ENCODE peak calls at places on chromosomes 16 and 17, in eight cellular contexts. One of them, this sample, is unnamed. For H3K4me1, the result is how much of the 10 kb centered on the place peaks cover.

GRCh38 chr17:77842148-77842905 is 116.2 kb upstream of the TNRC6C start:
- DNase-seq in esophagus muscularis mucosa: no peak
- DNase-seq in A549: no peak
- DNase-seq in body of pancreas: no peak
- DNase-seq in ovary: no peak
- DNase-seq in GM12878: no peak
- DNase-seq in Peyer's patch: no peak
- DNase-seq in esophagus squamous epithelium: no peak
- DNase-seq in this sample: peak

GRCh38 chr16:75099738-75100615 is 16.6 kb downstream of the LDHD start:
- DNase-seq in GM12878: no peak
- DNase-seq in A549: no peak
- DNase-seq in esophagus squamous epithelium: no peak
- DNase-seq in body of pancreas: no peak
- DNase-seq in Peyer's patch: peak
- DNase-seq in esophagus muscularis mucosa: no peak
- DNase-seq in ovary: no peak
- DNase-seq in this sample: no peak

GRCh38 chr17:41417576-41418015 is 6.8 kb downstream of the KRT37 start:
- DNase-seq in GM12878: no peak
- DNase-seq in esophagus muscularis mucosa: no peak
- DNase-seq in esophagus squamous epithelium: no peak
- DNase-seq in Peyer's patch: no peak
- DNase-seq in body of pancreas: no peak
- DNase-seq in A549: no peak
- DNase-seq in ovary: no peak
- DNase-seq in this sample: no peak

GRCh38 chr16:74271879-74272278 is 24.7 kb upstream of the PSMD7 start:
- DNase-seq in esophagus squamous epithelium: no peak
- DNase-seq in ovary: no peak
- DNase-seq in esophagus muscularis mucosa: no peak
- DNase-seq in body of pancreas: no peak
- DNase-seq in GM12878: no peak
- DNase-seq in Peyer's patch: no peak
- DNase-seq in A549: no peak
- DNase-seq in this sample: no peak

GRCh38 chr16:56930516-56931252 is 1.3 kb upstream of the HERPUD1 start:
- DNase-seq in body of pancreas: peak
- DNase-seq in ovary: no peak
- DNase-seq in A549: no peak
- DNase-seq in GM12878: no peak
- DNase-seq in Peyer's patch: no peak
- DNase-seq in esophagus squamous epithelium: no peak
- DNase-seq in esophagus muscularis mucosa: no peak
- DNase-seq in this sample: peak

GRCh38 chr16:58509256-58510096 is 5.8 kb upstream of the SETD6 start:
- DNase-seq in GM12878: no peak
- DNase-seq in esophagus squamous epithelium: no peak
- DNase-seq in esophagus muscularis mucosa: no peak
- DNase-seq in Peyer's patch: peak
- DNase-seq in body of pancreas: peak
- DNase-seq in ovary: peak
- DNase-seq in A549: no peak
- DNase-seq in this sample: no peak

GRCh38 chr17:21105081-21105480 is 21.7 kb upstream of the DHRS7B start:
- DNase-seq in GM12878: no peak
- DNase-seq in ovary: no peak
- DNase-seq in Peyer's patch: no peak
- DNase-seq in A549: no peak
- DNase-seq in body of pancreas: no peak
- DNase-seq in esophagus squamous epithelium: no peak
- DNase-seq in esophagus muscularis mucosa: no peak
- DNase-seq in this sample: no peak

GRCh38 chr17:44847581-44847980 is at the start of gene HIGD1B:
- DNase-seq in GM12878: no peak
- DNase-seq in Peyer's patch: no peak
- DNase-seq in esophagus squamous epithelium: no peak
- DNase-seq in ovary: no peak
- DNase-seq in body of pancreas: no peak
- DNase-seq in A549: no peak
- DNase-seq in esophagus muscularis mucosa: no peak
- DNase-seq in this sample: no peak

GRCh38 chr16:79100456-79100855 is 500.1 kb downstream of the MAF start:
- DNase-seq in body of pancreas: no peak
- DNase-seq in ovary: no peak
- DNase-seq in GM12878: no peak
- DNase-seq in esophagus squamous epithelium: no peak
- DNase-seq in Peyer's patch: no peak
- DNase-seq in esophagus muscularis mucosa: no peak
- DNase-seq in A549: no peak
- DNase-seq in this sample: no peak

GRCh38 chr17:59761385-59762021 is 54.0 kb downstream of the VMP1 start:
- DNase-seq in ovary: no peak
- DNase-seq in Peyer's patch: no peak
- DNase-seq in body of pancreas: no peak
- DNase-seq in esophagus muscularis mucosa: no peak
- DNase-seq in esophagus squamous epithelium: no peak
- DNase-seq in GM12878: no peak
- DNase-seq in A549: peak
- DNase-seq in this sample: no peak

GRCh38 chr16:4409081-4409932 is 7.1 kb downstream of the CORO7 start:
- DNase-seq in ovary: no peak
- DNase-seq in body of pancreas: peak
- DNase-seq in Peyer's patch: no peak
- DNase-seq in esophagus muscularis mucosa: no peak
- DNase-seq in esophagus squamous epithelium: no peak
- DNase-seq in GM12878: no peak
- DNase-seq in A549: peak
- DNase-seq in this sample: no peak

GRCh38 chr16:23491490-23492391 is 18.6 kb downstream of the GGA2 start:
- DNase-seq in GM12878: no peak
- DNase-seq in ovary: no peak
- DNase-seq in body of pancreas: no peak
- DNase-seq in Peyer's patch: no peak
- DNase-seq in esophagus squamous epithelium: no peak
- DNase-seq in A549: no peak
- DNase-seq in esophagus muscularis mucosa: no peak
- DNase-seq in this sample: no peak

GRCh38 chr16:49407873-49408565 is 34.4 kb downstream of the C16orf78 start:
- DNase-seq in A549: peak
- DNase-seq in body of pancreas: peak
- DNase-seq in GM12878: peak
- DNase-seq in Peyer's patch: peak
- DNase-seq in esophagus squamous epithelium: no peak
- DNase-seq in esophagus muscularis mucosa: no peak
- DNase-seq in ovary: peak
- DNase-seq in this sample: peak

GRCh38 chr16:49588729-49589384 is 215.3 kb downstream of the C16orf78 start:
- DNase-seq in esophagus squamous epithelium: no peak
- DNase-seq in Peyer's patch: no peak
- DNase-seq in A549: peak
- DNase-seq in body of pancreas: no peak
- DNase-seq in esophagus muscularis mucosa: no peak
- DNase-seq in ovary: peak
- DNase-seq in GM12878: no peak
- DNase-seq in this sample: no peak

GRCh38 chr17:75584358-75585175 is 3.0 kb upstream of the MYO15B start:
- DNase-seq in body of pancreas: no peak
- DNase-seq in GM12878: no peak
- DNase-seq in A549: no peak
- DNase-seq in ovary: no peak
- DNase-seq in esophagus muscularis mucosa: no peak
- DNase-seq in Peyer's patch: no peak
- DNase-seq in esophagus squamous epithelium: no peak
- DNase-seq in this sample: no peak

GRCh38 chr16:71367243-71367976 is 8.9 kb downstream of the CALB2 start:
- DNase-seq in Peyer's patch: peak
- DNase-seq in esophagus squamous epithelium: no peak
- DNase-seq in GM12878: peak
- DNase-seq in esophagus muscularis mucosa: no peak
- DNase-seq in ovary: no peak
- DNase-seq in A549: peak
- DNase-seq in body of pancreas: peak
- DNase-seq in this sample: peak

GRCh38 chr16:72203401-72203800 is 31.4 kb upstream of the PMFBP1 start:
- DNase-seq in esophagus muscularis mucosa: no peak
- DNase-seq in body of pancreas: no peak
- DNase-seq in ovary: no peak
- DNase-seq in A549: no peak
- DNase-seq in GM12878: peak
- DNase-seq in esophagus squamous epithelium: no peak
- DNase-seq in Peyer's patch: no peak
- DNase-seq in this sample: peak

GRCh38 chr17:41518789-41519449 is at the start of gene KRT15:
- DNase-seq in Peyer's patch: no peak
- DNase-seq in A549: no peak
- DNase-seq in esophagus muscularis mucosa: no peak
- DNase-seq in GM12878: no peak
- DNase-seq in esophagus squamous epithelium: no peak
- DNase-seq in ovary: no peak
- DNase-seq in body of pancreas: no peak
- DNase-seq in this sample: no peak

GRCh38 chr16:3256876-3257465 is 538 bp upstream of the MEFV start:
- DNase-seq in A549: no peak
- DNase-seq in GM12878: no peak
- DNase-seq in body of pancreas: no peak
- DNase-seq in Peyer's patch: no peak
- DNase-seq in ovary: no peak
- DNase-seq in esophagus squamous epithelium: no peak
- DNase-seq in esophagus muscularis mucosa: no peak
- DNase-seq in this sample: no peak

GRCh38 chr16:9092963-9093477 is 1.6 kb downstream of the HAPSTR1 start:
- DNase-seq in GM12878: no peak
- DNase-seq in A549: peak
- DNase-seq in Peyer's patch: peak
- DNase-seq in ovary: peak
- DNase-seq in esophagus squamous epithelium: no peak
- DNase-seq in body of pancreas: peak
- DNase-seq in esophagus muscularis mucosa: no peak
- DNase-seq in this sample: peak

GRCh38 chr17:56499799-56500388 is 93.6 kb upstream of the NOG start:
- DNase-seq in esophagus squamous epithelium: no peak
- DNase-seq in body of pancreas: no peak
- DNase-seq in esophagus muscularis mucosa: no peak
- DNase-seq in Peyer's patch: no peak
- DNase-seq in ovary: no peak
- DNase-seq in A549: peak
- DNase-seq in GM12878: no peak
- DNase-seq in this sample: no peak

DNA sequence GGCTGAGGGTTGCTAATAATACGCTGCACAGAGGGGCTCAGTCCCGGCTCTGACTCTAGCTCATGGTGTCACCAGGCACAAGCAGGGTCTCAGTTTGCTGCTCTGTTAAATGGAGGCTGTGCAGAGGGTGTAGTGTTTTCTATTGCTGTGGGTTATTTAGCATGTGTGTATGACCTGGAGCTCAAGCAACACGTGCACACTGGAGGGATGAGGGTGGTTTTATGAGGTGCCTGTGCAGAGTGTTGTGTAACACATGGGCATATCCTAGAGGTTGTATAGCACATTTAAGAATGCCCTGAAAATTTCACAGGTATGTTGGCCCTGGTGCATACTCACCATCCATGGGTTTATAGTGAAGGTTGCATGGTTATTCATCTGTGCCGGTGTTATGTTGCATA is 13.3 kb downstream of the THRA start:
- DNase-seq in body of pancreas: no peak
- DNase-seq in Peyer's patch: no peak
- DNase-seq in ovary: no peak
- DNase-seq in A549: no peak
- DNase-seq in esophagus muscularis mucosa: no peak
- DNase-seq in esophagus squamous epithelium: no peak
- DNase-seq in GM12878: no peak
- DNase-seq in this sample: no peak
- H3K4me1 ChIP-seq in body of pancreas: half or more
- H3K4me1 ChIP-seq in Peyer's patch: under half
- H3K4me1 ChIP-seq in ovary: under half
- H3K4me1 ChIP-seq in A549: half or more
- H3K4me1 ChIP-seq in esophagus muscularis mucosa: half or more
- H3K4me1 ChIP-seq in esophagus squamous epithelium: half or more
- H3K4me1 ChIP-seq in GM12878: under half
- H3K4me1 ChIP-seq in this sample: half or more

GRCh38 chr17:79944821-79945391 is 90.8 kb downstream of the TBC1D16 start:
- DNase-seq in esophagus squamous epithelium: no peak
- DNase-seq in esophagus muscularis mucosa: no peak
- DNase-seq in GM12878: no peak
- DNase-seq in body of pancreas: no peak
- DNase-seq in ovary: no peak
- DNase-seq in A549: no peak
- DNase-seq in Peyer's patch: peak
- DNase-seq in this sample: no peak
- TF ChIP-seq POLR2A in esophagus squamous epithelium: no peak
- TF ChIP-seq POLR2A in esophagus muscularis mucosa: no peak
- TF ChIP-seq POLR2A in GM12878: no peak
- TF ChIP-seq POLR2A in body of pancreas: no peak
- TF ChIP-seq POLR2A in ovary: no peak
- TF ChIP-seq POLR2A in A549: no peak
- TF ChIP-seq POLR2A in Peyer's patch: no peak
- TF ChIP-seq POLR2A in this sample: no peak

GRCh38 chr17:64131606-64132270 is 1.8 kb upstream of the ERN1 start:
- DNase-seq in A549: no peak
- DNase-seq in GM12878: no peak
- DNase-seq in esophagus muscularis mucosa: no peak
- DNase-seq in esophagus squamous epithelium: no peak
- DNase-seq in Peyer's patch: no peak
- DNase-seq in body of pancreas: no peak
- DNase-seq in ovary: no peak
- DNase-seq in this sample: no peak
- H3K4me3 ChIP-seq in A549: no peak
- H3K4me3 ChIP-seq in GM12878: peak
- H3K4me3 ChIP-seq in esophagus muscularis mucosa: no peak
- H3K4me3 ChIP-seq in esophagus squamous epithelium: no peak
- H3K4me3 ChIP-seq in Peyer's patch: no peak
- H3K4me3 ChIP-seq in body of pancreas: no peak
- H3K4me3 ChIP-seq in ovary: no peak
- H3K4me3 ChIP-seq in this sample: no peak

GRCh38 chr17:63275968-63276349 is 170.1 kb downstream of the CYB561 start:
- DNase-seq in body of pancreas: no peak
- DNase-seq in esophagus squamous epithelium: no peak
- DNase-seq in ovary: no peak
- DNase-seq in GM12878: no peak
- DNase-seq in esophagus muscularis mucosa: no peak
- DNase-seq in Peyer's patch: no peak
- DNase-seq in A549: no peak
- DNase-seq in this sample: no peak
- H3K4me1 ChIP-seq in body of pancreas: under half
- H3K4me1 ChIP-seq in esophagus squamous epithelium: under half
- H3K4me1 ChIP-seq in ovary: under half
- H3K4me1 ChIP-seq in GM12878: under half
- H3K4me1 ChIP-seq in esophagus muscularis mucosa: half or more
- H3K4me1 ChIP-seq in Peyer's patch: under half
- H3K4me1 ChIP-seq in A549: under half
- H3K4me1 ChIP-seq in this sample: under half

GRCh38 chr17:67902531-67903231 is 77.4 kb downstream of the BPTF start:
- DNase-seq in ovary: no peak
- DNase-seq in A549: no peak
- DNase-seq in esophagus muscularis mucosa: no peak
- DNase-seq in esophagus squamous epithelium: no peak
- DNase-seq in body of pancreas: no peak
- DNase-seq in Peyer's patch: no peak
- DNase-seq in GM12878: no peak
- DNase-seq in this sample: no peak
- TF ChIP-seq POLR2A in ovary: no peak
- TF ChIP-seq POLR2A in A549: no peak
- TF ChIP-seq POLR2A in esophagus muscularis mucosa: no peak
- TF ChIP-seq POLR2A in esophagus squamous epithelium: no peak
- TF ChIP-seq POLR2A in body of pancreas: no peak
- TF ChIP-seq POLR2A in Peyer's patch: no peak
- TF ChIP-seq POLR2A in GM12878: no peak
- TF ChIP-seq POLR2A in this sample: no peak